ENCODE peak calls at places on chromosomes 11 and 22, in ten cellular contexts. W is AG10803, P is left lung, Z is astrocyte of the cerebellum, S is mesothelial cell of epicardium, K is OCI-LY7, C is SK-N-SH, M is AG09319, Q is cardiac fibroblast, R is A673. X is an unnamed sample.

GRCh38 chr11:111327908-111328624 is 29.7 kb downstream of the POU2AF3 start:
- DNase-seq in W (no peak), P (peak), Z (no peak), S (no peak), K (no peak), C (no peak), M (no peak), Q (no peak), R (no peak), X (no peak)

GRCh38 chr11:61193596-61193995 is 9.7 kb upstream of the PGA3 start:
- DNase-seq in W (no peak), P (no peak), Z (no peak), S (no peak), K (no peak), C (peak), M (no peak), Q (no peak), R (no peak), X (no peak)

GRCh38 chr11:35954205-35954604 is 10.3 kb downstream of the LDLRAD3 start:
- DNase-seq in W (no peak), P (no peak), Z (no peak), S (no peak), K (no peak), C (no peak), M (no peak), Q (peak), R (no peak), X (no peak)

GRCh38 chr11:46114961-46115360 is 6.3 kb downstream of the PHF21A start:
- DNase-seq in W (no peak), P (no peak), Z (no peak), S (no peak), K (no peak), C (no peak), M (no peak), Q (no peak), R (no peak), X (no peak)

GRCh38 chr22:19626666-19627065 is 87.6 kb upstream of the SEPTIN5 start:
- DNase-seq in W (no peak), P (no peak), Z (no peak), S (no peak), K (no peak), C (no peak), M (no peak), Q (no peak), R (no peak), X (no peak)

GRCh38 chr11:110455718-110456117 is 26.0 kb downstream of the FDX1 start:
- DNase-seq in W (no peak), P (no peak), Z (no peak), S (no peak), K (no peak), C (no peak), M (no peak), Q (no peak), R (no peak), X (no peak)

GRCh38 chr22:19448076-19448607 is 631 bp upstream of the C22orf39 start:
- DNase-seq in W (peak), P (no peak), Z (no peak), S (no peak), K (peak), C (peak), M (no peak), Q (peak), R (peak), X (peak)

GRCh38 chr11:8959546-8960166 is 4.6 kb downstream of the TMEM9B start:
- DNase-seq in W (peak), P (no peak), Z (peak), S (no peak), K (peak), C (peak), M (peak), Q (peak), R (peak), X (peak)

GRCh38 chr11:128704517-128704916 is 10.6 kb downstream of the FLI1 start:
- DNase-seq in W (no peak), P (no peak), Z (no peak), S (no peak), K (no peak), C (no peak), M (no peak), Q (no peak), R (no peak), X (no peak)

GRCh38 chr22:43239102-43239875 is 52.4 kb upstream of the TTLL12 start:
- DNase-seq in W (no peak), P (no peak), Z (no peak), S (no peak), K (no peak), C (peak), M (no peak), Q (no peak), R (no peak), X (no peak)

GRCh38 chr11:707817-708420 is 1.9 kb downstream of the EPS8L2 start:
- DNase-seq in W (no peak), P (peak), Z (no peak), S (no peak), K (no peak), C (peak), M (no peak), Q (no peak), R (no peak), X (no peak)

GRCh38 chr22:37431811-37432707 is 4.8 kb upstream of the ELFN2 start:
- DNase-seq in W (peak), P (peak), Z (peak), S (no peak), K (no peak), C (no peak), M (peak), Q (peak), R (peak), X (no peak)

GRCh38 chr11:59186130-59186594 is 14.2 kb downstream of the DTX4 start:
- DNase-seq in W (no peak), P (peak), Z (no peak), S (no peak), K (peak), C (peak), M (no peak), Q (peak), R (peak), X (peak)

GRCh38 chr11:9806946-9807687 is 143.2 kb downstream of the SWAP70 start:
- DNase-seq in W (no peak), P (no peak), Z (no peak), S (no peak), K (no peak), C (no peak), M (no peak), Q (no peak), R (no peak), X (no peak)

GRCh38 chr11:70466154-70466553 is 67.8 kb downstream of the CTTN start:
- DNase-seq in W (no peak), P (no peak), Z (no peak), S (no peak), K (no peak), C (no peak), M (no peak), Q (peak), R (peak), X (no peak)

GRCh38 chr22:32618461-32619140 is 144.0 kb downstream of the FBXO7 start:
- DNase-seq in W (no peak), P (no peak), Z (no peak), S (no peak), K (no peak), C (no peak), M (no peak), Q (no peak), R (no peak), X (no peak)

GRCh38 chr22:49764151-49764581 is 63.5 kb downstream of the BRD1 start:
- DNase-seq in W (peak), P (peak), Z (no peak), S (peak), K (no peak), C (peak), M (no peak), Q (no peak), R (peak), X (no peak)

DNA sequence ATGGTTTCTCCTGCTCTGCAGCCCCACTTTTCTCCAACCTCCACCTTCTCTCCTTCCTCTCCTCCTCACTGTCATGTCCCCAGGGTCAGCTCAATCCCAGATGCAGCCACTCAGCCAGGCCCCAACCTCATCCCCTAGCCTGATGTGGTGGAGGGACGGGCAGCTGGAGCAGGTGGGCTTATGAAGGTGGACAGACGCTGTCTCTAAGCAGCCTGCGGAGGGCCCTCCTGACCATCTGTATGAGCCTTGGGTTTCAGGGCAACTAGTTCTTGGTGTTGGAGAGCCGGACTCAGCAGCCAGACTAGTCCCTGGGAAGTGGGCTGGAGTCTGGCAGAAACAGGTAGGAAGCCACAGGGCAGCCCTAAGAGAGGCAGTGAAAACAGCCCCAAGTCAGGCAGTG is 18.1 kb downstream of the CRYBB2 start:
- DNase-seq in W (no peak), P (no peak), Z (no peak), S (no peak), K (no peak), C (no peak), M (no peak), Q (no peak), R (no peak), X (no peak)
- TF ChIP-seq CTCF in W (no peak), P (no peak), Z (no peak), S (no peak), K (no peak), C (no peak), M (no peak), Q (no peak), R (no peak), X (no peak)

DNA sequence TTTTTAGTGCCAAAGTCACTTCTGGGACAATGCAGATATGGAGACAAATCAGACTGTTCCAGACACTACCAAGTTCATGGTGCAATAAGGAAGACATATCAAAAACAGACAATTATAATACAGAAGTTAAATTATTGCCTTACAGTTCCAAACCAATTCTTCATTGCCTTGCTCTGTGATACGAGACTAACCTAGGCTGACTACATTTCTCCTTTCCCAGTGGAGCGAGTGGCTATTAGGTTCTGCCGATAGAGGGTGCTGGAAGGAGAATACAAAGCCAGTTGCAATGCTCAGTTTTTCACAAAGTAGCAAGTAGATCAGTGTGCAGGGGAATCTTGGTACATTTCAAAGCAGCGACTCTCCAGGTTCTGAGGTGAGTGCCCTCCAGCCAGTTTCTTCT is 67.8 kb downstream of the FAM168A start:
- DNase-seq in W (no peak), P (no peak), Z (no peak), S (no peak), K (peak), C (no peak), M (no peak), Q (no peak), R (no peak), X (peak)
- TF ChIP-seq CTCF in W (peak), P (no peak), Z (peak), S (no peak), K (peak), C (no peak), M (peak), Q (peak), R (peak), X (peak)

DNA sequence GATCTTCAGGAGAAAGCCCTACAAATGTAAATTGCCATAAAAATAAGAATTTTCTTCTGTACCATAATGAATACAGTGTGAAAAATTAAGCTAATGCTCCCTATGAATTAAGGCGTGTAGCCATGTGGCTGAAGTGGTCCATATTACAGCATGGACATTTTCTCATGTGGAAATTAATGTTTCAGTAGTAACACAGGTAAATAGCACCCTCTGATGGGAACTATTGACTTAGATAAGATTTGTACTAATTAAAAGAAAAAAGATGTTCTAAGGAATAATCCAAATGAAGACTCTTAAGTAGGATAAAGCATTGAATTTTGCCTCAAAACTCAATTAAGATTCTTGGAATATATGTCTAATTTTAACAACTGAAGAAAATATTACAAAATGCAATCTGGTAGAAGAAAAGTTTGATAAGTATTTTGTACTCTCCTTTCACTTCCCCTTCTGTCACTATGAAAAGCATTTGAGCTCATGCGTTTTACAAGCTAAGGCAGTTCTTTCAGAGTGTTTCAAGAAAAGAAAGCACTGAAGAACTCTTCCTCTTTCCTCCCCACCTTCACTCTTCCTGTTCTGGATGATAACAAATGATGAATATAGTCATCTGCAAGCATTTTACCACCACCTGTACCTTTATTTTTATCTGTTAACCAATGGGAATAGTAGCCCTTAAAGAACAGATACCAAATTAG is 9.9 kb upstream of the OR8D2 start:
- DNase-seq in W (peak), P (no peak), Z (peak), S (no peak), K (peak), C (no peak), M (no peak), Q (peak), R (peak), X (no peak)
- TF ChIP-seq CTCF in W (peak), P (no peak), Z (no peak), S (no peak), K (peak), C (no peak), M (peak), Q (no peak), R (peak), X (no peak)

GRCh38 chr11:27447288-27447914 is 25.2 kb downstream of the LGR4 start:
- DNase-seq in W (peak), P (no peak), Z (no peak), S (no peak), K (no peak), C (no peak), M (no peak), Q (peak), R (no peak), X (no peak)
- TF ChIP-seq CTCF in W (no peak), P (no peak), Z (no peak), S (no peak), K (no peak), C (no peak), M (no peak), Q (no peak), R (no peak), X (no peak)

DNA sequence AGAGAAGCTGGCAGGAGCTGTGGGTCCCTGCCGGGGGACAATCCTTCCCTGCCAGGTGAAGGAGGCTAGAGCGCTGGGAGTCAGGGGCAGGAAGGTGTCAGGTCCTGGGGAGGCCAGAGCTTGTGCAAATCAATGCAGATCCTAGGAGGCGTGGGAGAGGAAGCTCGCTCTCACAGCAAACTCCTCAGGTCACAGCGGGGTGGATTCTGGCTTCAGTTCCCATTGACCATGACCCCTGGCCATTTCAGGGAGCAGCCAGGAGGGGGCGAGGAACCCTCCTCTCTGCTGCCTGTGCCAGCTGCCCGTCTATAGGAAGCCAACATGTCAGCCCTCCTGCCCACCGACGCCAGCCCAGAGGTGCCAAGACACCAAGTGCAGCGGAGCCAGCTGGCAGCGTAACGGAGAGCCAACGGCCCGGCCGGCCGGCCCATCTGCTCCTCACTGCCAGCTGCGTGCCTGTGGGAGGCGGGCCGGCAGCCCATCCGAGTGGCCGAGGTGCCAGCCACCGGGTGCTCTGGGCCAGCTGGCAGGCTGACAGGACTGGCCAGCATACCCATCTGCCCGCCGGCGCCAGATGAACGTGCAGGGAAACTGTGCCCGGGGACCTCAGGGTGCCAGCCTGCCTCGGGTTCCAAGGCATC is 374.9 kb downstream of the MIAT start:
- DNase-seq in W (no peak), P (peak), Z (no peak), S (no peak), K (no peak), C (peak), M (no peak), Q (no peak), R (no peak), X (peak)
- TF ChIP-seq CTCF in W (peak), P (no peak), Z (peak), S (no peak), K (peak), C (peak), M (peak), Q (peak), R (peak), X (peak)